ENCODE peak calls at places on chromosomes 3 and 15, in ten cellular contexts. R is tibial nerve, Y is adrenal gland, C is body of pancreas, J is IMR-90, Z is right lobe of liver, M is endothelial cell of umbilical vein, W is prostate gland, A is A549, S is testis. T is an unnamed sample.
A peak's percentile ranks its signal among the peaks of the same experiment; 100 is the strongest.

GRCh38 chr3:71710906-71711494 is 14.2 kb downstream of the EIF4E3 start:
- DNase-seq in Z (no peak), W (no peak), C (no peak), S (no peak), J (peak; percentile 66), Y (no peak), A (peak; percentile 70), M (peak; percentile 51), R (no peak), T (no peak)

GRCh38 chr3:178233371-178233770 is 302.9 kb upstream of the KCNMB2 start:
- DNase-seq in Y (no peak), J (no peak), R (no peak), Z (no peak), S (no peak), C (no peak), M (no peak), A (no peak), W (no peak), T (no peak)

GRCh38 chr3:43248194-43248593 is 38.1 kb upstream of the SNRK start:
- DNase-seq in J (no peak), R (no peak), Y (no peak), W (no peak), A (no peak), M (peak; percentile 74), Z (no peak), C (no peak), S (no peak), T (no peak)

GRCh38 chr15:55590788-55591187 is 2.6 kb upstream of the PYGO1 start:
- DNase-seq in Z (no peak), A (no peak), M (no peak), C (no peak), J (no peak), S (no peak), W (no peak), R (no peak), Y (no peak), T (no peak)

GRCh38 chr15:90210593-90210992 is 9.5 kb downstream of the SEMA4B start:
- DNase-seq in S (no peak), W (no peak), M (no peak), J (no peak), Z (no peak), Y (no peak), C (peak; percentile 61), A (no peak), R (no peak), T (no peak)

GRCh38 chr15:82535566-82536408 is 4.5 kb downstream of the RPS17 start:
- DNase-seq in Y (no peak), M (no peak), Z (no peak), A (no peak), J (no peak), S (no peak), C (no peak), W (no peak), R (no peak), T (no peak)

GRCh38 chr3:43638594-43639447 is 17.0 kb upstream of the ANO10 start:
- DNase-seq in A (no peak), Z (no peak), R (no peak), M (peak; percentile 9), Y (no peak), S (no peak), J (peak; percentile 34), W (no peak), C (peak; percentile 55), T (no peak)

GRCh38 chr15:49415638-49416037 is 7.4 kb upstream of the FGF7 start:
- DNase-seq in W (no peak), Y (no peak), M (peak; percentile 35), S (no peak), A (no peak), Z (no peak), J (peak; percentile 97), C (no peak), R (no peak), T (no peak)

GRCh38 chr3:110074095-110074494 is 736.7 kb upstream of the DPPA4 start:
- DNase-seq in M (no peak), Z (no peak), J (no peak), S (no peak), A (no peak), C (no peak), W (no peak), Y (no peak), R (no peak), T (no peak)

GRCh38 chr3:169999433-169999832 is 32.8 kb downstream of the SEC62 start:
- DNase-seq in J (no peak), R (no peak), S (no peak), Y (no peak), W (no peak), M (no peak), Z (no peak), C (no peak), A (no peak), T (no peak)

GRCh38 chr15:92018535-92019239 is 165.2 kb downstream of the SLCO3A1 start:
- DNase-seq in S (no peak), A (no peak), J (no peak), M (no peak), W (no peak), R (no peak), Z (no peak), C (peak; percentile 21), Y (no peak), T (peak; percentile 82)

GRCh38 chr3:128144512-128144911 is 8.8 kb upstream of the EEFSEC start:
- DNase-seq in J (no peak), M (no peak), C (no peak), R (no peak), W (no peak), Y (no peak), A (no peak), S (no peak), Z (no peak), T (peak; percentile 56)

GRCh38 chr15:58229297-58229768 is 91.2 kb downstream of the AQP9 start:
- DNase-seq in Y (no peak), M (no peak), A (no peak), W (no peak), C (no peak), Z (no peak), R (no peak), S (no peak), J (peak; percentile 21), T (no peak)

DNA sequence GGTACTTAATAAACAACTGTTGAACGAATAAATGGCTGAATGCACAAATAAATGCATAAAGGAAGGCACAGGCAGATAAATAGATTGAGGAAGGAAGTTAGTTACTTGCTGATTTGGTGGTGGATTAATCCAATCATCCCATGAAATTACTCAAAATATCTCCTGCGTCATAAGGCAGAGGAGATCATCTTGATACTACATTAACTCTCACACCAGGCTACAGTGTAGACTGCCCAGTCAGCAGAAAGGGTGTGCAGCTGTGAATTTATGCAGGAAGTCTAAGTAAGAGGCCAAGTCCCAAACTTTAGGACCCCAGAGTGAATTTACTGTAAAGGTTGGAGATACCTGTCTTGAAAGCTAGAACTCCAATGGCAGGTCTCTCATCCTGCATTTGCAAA is 38.6 kb downstream of the PRICKLE2 start:
- DNase-seq in W (no peak), R (no peak), Y (no peak), Z (no peak), M (no peak), C (no peak), S (no peak), A (no peak), J (no peak), T (no peak)
- H3K27ac ChIP-seq in W (peak overlapping the region; percentile 57), R (peak overlapping the region; percentile 69), Y (no peak overlapping the region), Z (peak overlapping the region; percentile 34), M (peak overlapping the region; percentile 84), C (peak overlapping the region; percentile 84), S (no peak overlapping the region), A (peak overlapping the region; percentile 92), J (peak overlapping the region; percentile 70), T (peak overlapping the region; percentile 80)

GRCh38 chr3:193716155-193716554 is 123.1 kb downstream of the OPA1 start:
- DNase-seq in W (no peak), Y (no peak), S (no peak), M (no peak), R (no peak), C (no peak), J (no peak), A (no peak), Z (no peak), T (no peak)
- H3K9me3 ChIP-seq in W (no peaks in the 10 kb centered on the region), Y (no peaks in the 10 kb centered on the region), S (no peaks in the 10 kb centered on the region), M (no peaks in the 10 kb centered on the region), R (peaks cover 26% of the 10 kb centered on the region), C (peaks cover 7% of the 10 kb centered on the region), J (peaks cover 8% of the 10 kb centered on the region), A (peaks cover 10% of the 10 kb centered on the region), Z (no peaks in the 10 kb centered on the region), T (no peaks in the 10 kb centered on the region)

GRCh38 chr15:68820589-68821189 is at the start of gene ANP32A:
- DNase-seq in A (peak; percentile 100), R (peak; percentile 96), J (peak; percentile 91), M (peak; percentile 96), W (peak; percentile 97), C (peak; percentile 96), Y (peak; percentile 98), Z (peak; percentile 98), S (peak; percentile 97), T (no peak)
- TF ChIP-seq POLR2A in A (peak; percentile 36), R (peak; percentile 85), J (no peak), M (no peak), W (peak; percentile 87), C (peak; percentile 49), Y (no peak), Z (peak; percentile 72), S (peak; percentile 16), T (peak; percentile 81)

GRCh38 chr3:8954938-8955763 is 8.1 kb downstream of the RAD18 start:
- DNase-seq in A (no peak), S (no peak), R (no peak), J (peak; percentile 62), Y (no peak), W (no peak), Z (no peak), C (no peak), M (no peak), T (no peak)
- H3K27ac ChIP-seq in A (no peak overlapping the region), S (no peak overlapping the region), R (no peak overlapping the region), J (no peak overlapping the region), Y (no peak overlapping the region), W (no peak overlapping the region), Z (no peak overlapping the region), C (no peak overlapping the region), M (no peak overlapping the region), T (no peak overlapping the region)

DNA sequence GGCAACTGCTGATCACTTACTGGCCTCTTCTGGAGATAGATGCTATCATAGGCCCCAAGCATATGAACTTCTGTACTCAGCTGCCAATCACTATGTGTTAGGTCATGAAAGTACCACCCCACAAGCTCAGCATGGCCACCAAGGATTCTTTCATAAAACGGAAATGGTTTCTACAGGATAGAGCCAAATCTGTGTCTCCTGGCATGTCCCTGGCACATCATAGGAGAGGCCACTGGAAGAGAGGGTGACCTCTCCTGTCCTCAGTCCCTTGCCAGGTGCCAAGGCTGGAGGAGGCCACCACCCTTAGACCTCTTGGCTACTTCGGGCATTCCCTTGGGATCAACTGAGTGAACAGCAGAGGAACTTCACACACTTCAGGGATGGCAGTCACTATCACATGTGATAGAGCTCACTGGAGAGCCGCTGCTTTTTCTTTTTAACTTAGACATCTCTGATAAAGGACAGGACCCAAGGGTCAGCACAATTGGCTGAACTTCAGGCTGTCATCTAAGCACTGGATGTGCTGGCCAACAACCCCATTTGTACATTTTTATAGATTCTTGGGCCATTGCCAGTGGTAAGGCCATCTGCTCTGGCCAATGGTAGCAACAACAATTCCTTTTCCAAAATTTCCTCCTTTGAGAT is 425.2 kb downstream of the SQOR start:
- DNase-seq in Z (no peak), M (peak; percentile 1), J (no peak), Y (peak; percentile 33), R (no peak), C (peak; percentile 19), S (no peak), A (no peak), W (no peak), T (no peak)
- H3K9me3 ChIP-seq in Z (no peaks in the 10 kb centered on the region), M (no peaks in the 10 kb centered on the region), J (peaks cover 3% of the 10 kb centered on the region), Y (no peaks in the 10 kb centered on the region), R (no peaks in the 10 kb centered on the region), C (no peaks in the 10 kb centered on the region), S (no peaks in the 10 kb centered on the region), A (no peaks in the 10 kb centered on the region), W (no peaks in the 10 kb centered on the region), T (no peaks in the 10 kb centered on the region)